ENCODE peak calls at places on chromosomes 7 and 10, in seven cellular contexts. One of them, this sample, is unnamed.

GRCh38 chr10:25493122-25493893 is 318.5 kb downstream of the GPR158 start:
- DNase-seq in CD8-positive, alpha-beta memory T cell: no peak
- DNase-seq in AG20443: no peak
- DNase-seq in head of caudate nucleus: no peak
- DNase-seq in posterior vena cava: no peak
- DNase-seq in RPMI8226: no peak
- DNase-seq in stimulated activated CD4-positive, alpha-beta T cell treated with anti-CD3 and anti-CD28 coated beads, Interleukin-15, amount 100 ng/mL, for 24 hours: no peak
- DNase-seq in this sample: no peak

GRCh38 chr7:147852833-147853232 is 737.7 kb upstream of the C7orf33 start:
- DNase-seq in CD8-positive, alpha-beta memory T cell: no peak
- DNase-seq in AG20443: no peak
- DNase-seq in head of caudate nucleus: no peak
- DNase-seq in posterior vena cava: no peak
- DNase-seq in RPMI8226: no peak
- DNase-seq in stimulated activated CD4-positive, alpha-beta T cell treated with anti-CD3 and anti-CD28 coated beads, Interleukin-15, amount 100 ng/mL, for 24 hours: no peak
- DNase-seq in this sample: no peak

GRCh38 chr10:126337241-126337640 is 51.0 kb downstream of the ADAM12 start:
- DNase-seq in CD8-positive, alpha-beta memory T cell: no peak
- DNase-seq in AG20443: no peak
- DNase-seq in head of caudate nucleus: no peak
- DNase-seq in posterior vena cava: no peak
- DNase-seq in RPMI8226: no peak
- DNase-seq in stimulated activated CD4-positive, alpha-beta T cell treated with anti-CD3 and anti-CD28 coated beads, Interleukin-15, amount 100 ng/mL, for 24 hours: no peak
- DNase-seq in this sample: no peak

GRCh38 chr7:129311429-129311828 is 86.6 kb downstream of the AHCYL2 start:
- DNase-seq in CD8-positive, alpha-beta memory T cell: no peak
- DNase-seq in AG20443: no peak
- DNase-seq in head of caudate nucleus: no peak
- DNase-seq in posterior vena cava: no peak
- DNase-seq in RPMI8226: no peak
- DNase-seq in stimulated activated CD4-positive, alpha-beta T cell treated with anti-CD3 and anti-CD28 coated beads, Interleukin-15, amount 100 ng/mL, for 24 hours: no peak
- DNase-seq in this sample: no peak

GRCh38 chr7:130917669-130918128 is 183.7 kb upstream of the KLF14 start:
- DNase-seq in CD8-positive, alpha-beta memory T cell: no peak
- DNase-seq in AG20443: no peak
- DNase-seq in head of caudate nucleus: no peak
- DNase-seq in posterior vena cava: no peak
- DNase-seq in RPMI8226: no peak
- DNase-seq in stimulated activated CD4-positive, alpha-beta T cell treated with anti-CD3 and anti-CD28 coated beads, Interleukin-15, amount 100 ng/mL, for 24 hours: no peak
- DNase-seq in this sample: no peak

GRCh38 chr10:95440756-95441546 is 120.2 kb downstream of the SORBS1 start:
- DNase-seq in CD8-positive, alpha-beta memory T cell: no peak
- DNase-seq in AG20443: no peak
- DNase-seq in head of caudate nucleus: no peak
- DNase-seq in posterior vena cava: no peak
- DNase-seq in RPMI8226: peak
- DNase-seq in stimulated activated CD4-positive, alpha-beta T cell treated with anti-CD3 and anti-CD28 coated beads, Interleukin-15, amount 100 ng/mL, for 24 hours: no peak
- DNase-seq in this sample: no peak

GRCh38 chr7:1087462-1087809 is 477 bp upstream of the GPER1 start:
- DNase-seq in CD8-positive, alpha-beta memory T cell: no peak
- DNase-seq in AG20443: peak
- DNase-seq in head of caudate nucleus: no peak
- DNase-seq in posterior vena cava: no peak
- DNase-seq in RPMI8226: no peak
- DNase-seq in stimulated activated CD4-positive, alpha-beta T cell treated with anti-CD3 and anti-CD28 coated beads, Interleukin-15, amount 100 ng/mL, for 24 hours: no peak
- DNase-seq in this sample: no peak

GRCh38 chr10:69421611-69422308 is 5.0 kb upstream of the TACR2 start:
- DNase-seq in CD8-positive, alpha-beta memory T cell: no peak
- DNase-seq in AG20443: no peak
- DNase-seq in head of caudate nucleus: no peak
- DNase-seq in posterior vena cava: peak
- DNase-seq in RPMI8226: no peak
- DNase-seq in stimulated activated CD4-positive, alpha-beta T cell treated with anti-CD3 and anti-CD28 coated beads, Interleukin-15, amount 100 ng/mL, for 24 hours: no peak
- DNase-seq in this sample: no peak

GRCh38 chr7:106616692-106617052 is 44.3 kb downstream of the CCDC71L start:
- DNase-seq in CD8-positive, alpha-beta memory T cell: no peak
- DNase-seq in AG20443: no peak
- DNase-seq in head of caudate nucleus: no peak
- DNase-seq in posterior vena cava: no peak
- DNase-seq in RPMI8226: no peak
- DNase-seq in stimulated activated CD4-positive, alpha-beta T cell treated with anti-CD3 and anti-CD28 coated beads, Interleukin-15, amount 100 ng/mL, for 24 hours: no peak
- DNase-seq in this sample: no peak

GRCh38 chr10:29297678-29298077 is 8.8 kb downstream of the LYZL1 start:
- DNase-seq in CD8-positive, alpha-beta memory T cell: no peak
- DNase-seq in AG20443: no peak
- DNase-seq in head of caudate nucleus: no peak
- DNase-seq in posterior vena cava: no peak
- DNase-seq in RPMI8226: no peak
- DNase-seq in stimulated activated CD4-positive, alpha-beta T cell treated with anti-CD3 and anti-CD28 coated beads, Interleukin-15, amount 100 ng/mL, for 24 hours: no peak
- DNase-seq in this sample: no peak

GRCh38 chr10:115355162-115355760 is 262.1 kb downstream of the ATRNL1 start:
- DNase-seq in CD8-positive, alpha-beta memory T cell: no peak
- DNase-seq in AG20443: peak
- DNase-seq in head of caudate nucleus: no peak
- DNase-seq in posterior vena cava: no peak
- DNase-seq in RPMI8226: peak
- DNase-seq in stimulated activated CD4-positive, alpha-beta T cell treated with anti-CD3 and anti-CD28 coated beads, Interleukin-15, amount 100 ng/mL, for 24 hours: peak
- DNase-seq in this sample: no peak

GRCh38 chr7:117019786-117020604 is 66.7 kb downstream of the ST7 start:
- DNase-seq in CD8-positive, alpha-beta memory T cell: no peak
- DNase-seq in AG20443: peak
- DNase-seq in head of caudate nucleus: peak
- DNase-seq in posterior vena cava: peak
- DNase-seq in RPMI8226: no peak
- DNase-seq in stimulated activated CD4-positive, alpha-beta T cell treated with anti-CD3 and anti-CD28 coated beads, Interleukin-15, amount 100 ng/mL, for 24 hours: no peak
- DNase-seq in this sample: peak

GRCh38 chr7:40437498-40437897 is 302.7 kb downstream of the SUGCT start:
- DNase-seq in CD8-positive, alpha-beta memory T cell: no peak
- DNase-seq in AG20443: peak
- DNase-seq in head of caudate nucleus: no peak
- DNase-seq in posterior vena cava: no peak
- DNase-seq in RPMI8226: no peak
- DNase-seq in stimulated activated CD4-positive, alpha-beta T cell treated with anti-CD3 and anti-CD28 coated beads, Interleukin-15, amount 100 ng/mL, for 24 hours: no peak
- DNase-seq in this sample: no peak

GRCh38 chr10:78778446-78779338 is 290.1 kb upstream of the ZMIZ1 start:
- DNase-seq in CD8-positive, alpha-beta memory T cell: no peak
- DNase-seq in AG20443: no peak
- DNase-seq in head of caudate nucleus: no peak
- DNase-seq in posterior vena cava: peak
- DNase-seq in RPMI8226: no peak
- DNase-seq in stimulated activated CD4-positive, alpha-beta T cell treated with anti-CD3 and anti-CD28 coated beads, Interleukin-15, amount 100 ng/mL, for 24 hours: no peak
- DNase-seq in this sample: no peak

GRCh38 chr10:3779146-3779707 is 5.8 kb downstream of the KLF6 start:
- DNase-seq in CD8-positive, alpha-beta memory T cell: peak
- DNase-seq in AG20443: no peak
- DNase-seq in head of caudate nucleus: no peak
- DNase-seq in posterior vena cava: no peak
- DNase-seq in RPMI8226: no peak
- DNase-seq in stimulated activated CD4-positive, alpha-beta T cell treated with anti-CD3 and anti-CD28 coated beads, Interleukin-15, amount 100 ng/mL, for 24 hours: no peak
- DNase-seq in this sample: no peak

GRCh38 chr7:130960208-130960988 is 226.4 kb upstream of the KLF14 start:
- DNase-seq in CD8-positive, alpha-beta memory T cell: peak
- DNase-seq in AG20443: peak
- DNase-seq in head of caudate nucleus: no peak
- DNase-seq in posterior vena cava: no peak
- DNase-seq in RPMI8226: peak
- DNase-seq in stimulated activated CD4-positive, alpha-beta T cell treated with anti-CD3 and anti-CD28 coated beads, Interleukin-15, amount 100 ng/mL, for 24 hours: peak
- DNase-seq in this sample: no peak

GRCh38 chr7:41238851-41239331 is 464.0 kb downstream of the INHBA start:
- DNase-seq in CD8-positive, alpha-beta memory T cell: no peak
- DNase-seq in AG20443: peak
- DNase-seq in head of caudate nucleus: no peak
- DNase-seq in posterior vena cava: no peak
- DNase-seq in RPMI8226: no peak
- DNase-seq in stimulated activated CD4-positive, alpha-beta T cell treated with anti-CD3 and anti-CD28 coated beads, Interleukin-15, amount 100 ng/mL, for 24 hours: no peak
- DNase-seq in this sample: no peak

GRCh38 chr10:81309041-81309552 is 565.9 kb upstream of the NRG3 start:
- DNase-seq in CD8-positive, alpha-beta memory T cell: no peak
- DNase-seq in AG20443: no peak
- DNase-seq in head of caudate nucleus: no peak
- DNase-seq in posterior vena cava: peak
- DNase-seq in RPMI8226: no peak
- DNase-seq in stimulated activated CD4-positive, alpha-beta T cell treated with anti-CD3 and anti-CD28 coated beads, Interleukin-15, amount 100 ng/mL, for 24 hours: no peak
- DNase-seq in this sample: no peak

GRCh38 chr10:110337906-110338305 is 33.2 kb upstream of the SMNDC1 start:
- DNase-seq in CD8-positive, alpha-beta memory T cell: no peak
- DNase-seq in AG20443: no peak
- DNase-seq in head of caudate nucleus: no peak
- DNase-seq in posterior vena cava: no peak
- DNase-seq in RPMI8226: no peak
- DNase-seq in stimulated activated CD4-positive, alpha-beta T cell treated with anti-CD3 and anti-CD28 coated beads, Interleukin-15, amount 100 ng/mL, for 24 hours: no peak
- DNase-seq in this sample: no peak

GRCh38 chr7:84362828-84363227 is 168.2 kb upstream of the SEMA3A start:
- DNase-seq in CD8-positive, alpha-beta memory T cell: no peak
- DNase-seq in AG20443: no peak
- DNase-seq in head of caudate nucleus: no peak
- DNase-seq in posterior vena cava: no peak
- DNase-seq in RPMI8226: no peak
- DNase-seq in stimulated activated CD4-positive, alpha-beta T cell treated with anti-CD3 and anti-CD28 coated beads, Interleukin-15, amount 100 ng/mL, for 24 hours: no peak
- DNase-seq in this sample: no peak

GRCh38 chr7:302054-302992 is 12.4 kb downstream of the FOXL3 start:
- DNase-seq in CD8-positive, alpha-beta memory T cell: no peak
- DNase-seq in AG20443: no peak
- DNase-seq in head of caudate nucleus: no peak
- DNase-seq in posterior vena cava: peak
- DNase-seq in RPMI8226: no peak
- DNase-seq in stimulated activated CD4-positive, alpha-beta T cell treated with anti-CD3 and anti-CD28 coated beads, Interleukin-15, amount 100 ng/mL, for 24 hours: no peak
- DNase-seq in this sample: no peak

GRCh38 chr10:98361131-98361633 is 53.8 kb downstream of the PYROXD2 start:
- DNase-seq in CD8-positive, alpha-beta memory T cell: no peak
- DNase-seq in AG20443: peak
- DNase-seq in head of caudate nucleus: peak
- DNase-seq in posterior vena cava: peak
- DNase-seq in RPMI8226: peak
- DNase-seq in stimulated activated CD4-positive, alpha-beta T cell treated with anti-CD3 and anti-CD28 coated beads, Interleukin-15, amount 100 ng/mL, for 24 hours: peak
- DNase-seq in this sample: peak

GRCh38 chr10:81831060-81831459 is 43.9 kb upstream of the NRG3 start:
- DNase-seq in CD8-positive, alpha-beta memory T cell: no peak
- DNase-seq in AG20443: no peak
- DNase-seq in head of caudate nucleus: no peak
- DNase-seq in posterior vena cava: no peak
- DNase-seq in RPMI8226: no peak
- DNase-seq in stimulated activated CD4-positive, alpha-beta T cell treated with anti-CD3 and anti-CD28 coated beads, Interleukin-15, amount 100 ng/mL, for 24 hours: no peak
- DNase-seq in this sample: no peak

This sample was measured in substantia nigra.